ENCODE peak calls at places on chromosomes 2 and 18, in nine cellular contexts. S, H, V, G, K, T, U, I and J are unnamed samples.

GRCh38 chr2:159077869-159078268 is 109.4 kb downstream of the TANC1 start:
- DNase-seq in S (no peak), H (no peak), V (no peak), G (no peak), K (no peak), T (no peak), U (no peak), I (no peak), J (no peak)

GRCh38 chr2:70948350-70949003 is 12.8 kb downstream of the ATP6V1B1 start:
- DNase-seq in S (peak; percentile 43), H (peak; percentile 55), V (peak; percentile 21), G (peak; percentile 48), K (peak; percentile 94), T (peak; percentile 89), U (peak; percentile 80), I (no peak), J (peak; percentile 73)

GRCh38 chr2:107932986-107933385 is 53.3 kb upstream of the SLC5A7 start:
- DNase-seq in S (no peak), H (no peak), V (no peak), G (no peak), K (no peak), T (no peak), U (no peak), I (peak; percentile 1), J (peak; percentile 43)

GRCh38 chr2:60437080-60437765 is 116.2 kb downstream of the BCL11A start:
- DNase-seq in S (no peak), H (no peak), V (no peak), G (no peak), K (peak; percentile 54), T (no peak), U (no peak), I (no peak), J (no peak)

GRCh38 chr18:60066576-60066975 is 166.8 kb downstream of the PMAIP1 start:
- DNase-seq in S (no peak), H (no peak), V (no peak), G (no peak), K (no peak), T (no peak), U (no peak), I (no peak), J (no peak)

GRCh38 chr2:169672403-169672802 is 21.8 kb downstream of the CFAP210 start:
- DNase-seq in S (no peak), H (no peak), V (no peak), G (no peak), K (no peak), T (no peak), U (no peak), I (no peak), J (no peak)

GRCh38 chr2:110673201-110673600 is 4.7 kb downstream of the BUB1 start:
- DNase-seq in S (no peak), H (no peak), V (no peak), G (no peak), K (no peak), T (no peak), U (no peak), I (no peak), J (no peak)

GRCh38 chr2:55879976-55880375 is 43.6 kb downstream of the EFEMP1 start:
- DNase-seq in S (no peak), H (no peak), V (no peak), G (no peak), K (no peak), T (peak; percentile 37), U (no peak), I (no peak), J (no peak)

GRCh38 chr2:88451647-88452150 is 794 bp downstream of the FOXI3 start:
- DNase-seq in S (no peak), H (no peak), V (no peak), G (no peak), K (peak; percentile 83), T (no peak), U (no peak), I (peak; percentile 26), J (no peak)

GRCh38 chr2:206275274-206276160 is 1.1 kb downstream of the ZDBF2 start:
- DNase-seq in S (no peak), H (no peak), V (peak; percentile 27), G (peak; percentile 10), K (no peak), T (peak; percentile 18), U (no peak), I (no peak), J (no peak)

GRCh38 chr2:3102081-3102914 is 275.3 kb downstream of the EIPR1 start:
- DNase-seq in S (no peak), H (no peak), V (no peak), G (no peak), K (no peak), T (no peak), U (no peak), I (no peak), J (no peak)

GRCh38 chr2:25197336-25198208 is 29.2 kb upstream of the POMC start:
- DNase-seq in S (no peak), H (no peak), V (no peak), G (no peak), K (no peak), T (peak; percentile 62), U (no peak), I (no peak), J (no peak)

GRCh38 chr18:7221424-7222155 is 9.3 kb upstream of the LRRC30 start:
- DNase-seq in S (peak; percentile 9), H (no peak), V (peak; percentile 4), G (peak; percentile 46), K (peak; percentile 92), T (peak; percentile 69), U (no peak), I (peak; percentile 69), J (peak; percentile 63)

GRCh38 chr2:232524771-232525170 is 1.2 kb upstream of the CHRND start:
- DNase-seq in S (no peak), H (no peak), V (no peak), G (no peak), K (no peak), T (no peak), U (no peak), I (no peak), J (no peak)

GRCh38 chr2:38163006-38163405 is 87.1 kb upstream of the CYP1B1 start:
- DNase-seq in S (no peak), H (no peak), V (no peak), G (no peak), K (no peak), T (no peak), U (no peak), I (no peak), J (peak; percentile 19)

GRCh38 chr2:152861349-152861942 is 143.0 kb downstream of the ARL6IP6 start:
- DNase-seq in S (no peak), H (no peak), V (no peak), G (no peak), K (peak; percentile 83), T (peak; percentile 13), U (no peak), I (peak; percentile 31), J (peak; percentile 62)

GRCh38 chr2:65722028-65722427 is 289.6 kb upstream of the SPRED2 start:
- DNase-seq in S (no peak), H (no peak), V (no peak), G (no peak), K (peak; percentile 85), T (no peak), U (peak; percentile 9), I (no peak), J (peak; percentile 10)

GRCh38 chr2:71460056-71460455 is 6.7 kb downstream of the DYSF start:
- DNase-seq in S (no peak), H (no peak), V (no peak), G (no peak), K (no peak), T (no peak), U (no peak), I (no peak), J (no peak)

GRCh38 chr18:36340232-36340631 is 42.7 kb downstream of the FHOD3 start:
- DNase-seq in S (no peak), H (no peak), V (no peak), G (no peak), K (no peak), T (no peak), U (no peak), I (no peak), J (no peak)

GRCh38 chr2:189421644-189422043 is 19.6 kb upstream of the WDR75 start:
- DNase-seq in S (peak; percentile 61), H (no peak), V (no peak), G (no peak), K (no peak), T (peak; percentile 52), U (no peak), I (no peak), J (no peak)

GRCh38 chr2:24824966-24825882 is 32.0 kb downstream of the CENPO start:
- DNase-seq in S (no peak), H (no peak), V (peak; percentile 16), G (no peak), K (peak; percentile 61), T (no peak), U (no peak), I (no peak), J (peak; percentile 31)

GRCh38 chr18:65746936-65747335 is 3.9 kb upstream of the CDH7 start:
- DNase-seq in S (no peak), H (no peak), V (no peak), G (no peak), K (no peak), T (no peak), U (no peak), I (no peak), J (no peak)

GRCh38 chr18:58687871-58688308 is 16.6 kb downstream of the MALT1 start:
- DNase-seq in S (no peak), H (peak; percentile 54), V (peak; percentile 68), G (no peak), K (no peak), T (no peak), U (no peak), I (no peak), J (no peak)

GRCh38 chr18:80194874-80195570 is 52.3 kb downstream of the PARD6G start:
- DNase-seq in S (no peak), H (no peak), V (no peak), G (no peak), K (peak; percentile 36), T (no peak), U (no peak), I (no peak), J (no peak)

GRCh38 chr2:235051436-235052260 is 99.8 kb downstream of the SH3BP4 start:
- DNase-seq in S (no peak), H (no peak), V (no peak), G (peak; percentile 26), K (peak; percentile 24), T (peak; percentile 56), U (no peak), I (no peak), J (no peak)

GRCh38 chr2:27085062-27085669 is 1.4 kb upstream of the KHK start:
- DNase-seq in S (no peak), H (no peak), V (no peak), G (no peak), K (no peak), T (no peak), U (no peak), I (no peak), J (no peak)

GRCh38 chr2:222912117-222912516 is 51.3 kb downstream of the ACSL3 start:
- DNase-seq in S (no peak), H (no peak), V (peak; percentile 96), G (no peak), K (no peak), T (peak; percentile 6), U (no peak), I (no peak), J (peak; percentile 94)

GRCh38 chr18:61079714-61080113 is 253.5 kb upstream of the CDH20 start:
- DNase-seq in S (no peak), H (no peak), V (no peak), G (no peak), K (no peak), T (no peak), U (no peak), I (no peak), J (peak; percentile 28)

GRCh38 chr2:235746257-235746934 is 252.6 kb downstream of the AGAP1 start:
- DNase-seq in S (peak; percentile 42), H (peak; percentile 14), V (peak; percentile 25), G (peak; percentile 66), K (peak; percentile 88), T (peak; percentile 88), U (peak; percentile 72), I (peak; percentile 24), J (peak; percentile 63)

GRCh38 chr2:122886479-122887130 is 1131.2 kb downstream of the TSN start:
- DNase-seq in S (no peak), H (no peak), V (no peak), G (no peak), K (no peak), T (no peak), U (no peak), I (no peak), J (no peak)

GRCh38 chr2:7672027-7672684 is 754.9 kb downstream of the RNF144A start:
- DNase-seq in S (no peak), H (peak; percentile 59), V (no peak), G (no peak), K (peak; percentile 96), T (no peak), U (peak; percentile 26), I (peak; percentile 12), J (peak; percentile 56)